ENCODE peak calls at places on chromosomes 7 and 10, in seven cellular contexts. I, M, Q, H, Y, G and D are unnamed samples. For H3K4me1, the result is how much of the 10 kb centered on the place peaks cover.

GRCh38 chr7:110557136-110557535 is 533.8 kb upstream of the LRRN3 start:
- DNase-seq in I (no peak), M (no peak), Q (no peak), H (no peak), Y (no peak), G (no peak), D (no peak)

GRCh38 chr7:45665172-45665571 is 91.0 kb downstream of the ADCY1 start:
- DNase-seq in I (no peak), M (peak), Q (no peak), H (no peak), Y (peak), G (no peak), D (no peak)

GRCh38 chr10:118753331-118753730 is 1.4 kb downstream of the CACUL1 start:
- DNase-seq in I (peak), M (no peak), Q (no peak), H (no peak), Y (no peak), G (no peak), D (peak)

GRCh38 chr10:21954690-21955089 is 48.8 kb downstream of the DNAJC1 start:
- DNase-seq in I (no peak), M (no peak), Q (no peak), H (no peak), Y (no peak), G (no peak), D (no peak)

GRCh38 chr7:100679129-100679926 is 5.8 kb downstream of the GNB2 start:
- DNase-seq in I (no peak), M (no peak), Q (no peak), H (no peak), Y (no peak), G (no peak), D (no peak)

GRCh38 chr7:107501593-107501992 is 31.7 kb downstream of the GPR22 start:
- DNase-seq in I (peak), M (no peak), Q (no peak), H (no peak), Y (peak), G (peak), D (peak)

GRCh38 chr10:103727546-103727963 is 127.8 kb downstream of the SH3PXD2A start:
- DNase-seq in I (no peak), M (no peak), Q (no peak), H (no peak), Y (no peak), G (no peak), D (no peak)

GRCh38 chr7:103934508-103934907 is 55.0 kb downstream of the RELN start:
- DNase-seq in I (no peak), M (no peak), Q (no peak), H (no peak), Y (no peak), G (no peak), D (no peak)

GRCh38 chr7:55172161-55172560 is 153.3 kb downstream of the EGFR start:
- DNase-seq in I (peak), M (no peak), Q (no peak), H (no peak), Y (no peak), G (no peak), D (no peak)

GRCh38 chr7:50068026-50068425 is 25.0 kb downstream of the ZPBP start:
- DNase-seq in I (no peak), M (no peak), Q (no peak), H (no peak), Y (peak), G (peak), D (no peak)

GRCh38 chr7:131249003-131249402 is 78.7 kb upstream of the MKLN1 start:
- DNase-seq in I (peak), M (no peak), Q (no peak), H (no peak), Y (peak), G (peak), D (peak)

GRCh38 chr7:131942287-131943150 is 386.1 kb upstream of the PODXL start:
- DNase-seq in I (no peak), M (no peak), Q (no peak), H (no peak), Y (no peak), G (no peak), D (no peak)

GRCh38 chr7:95297041-95297440 is 27.3 kb downstream of the PON1 start:
- DNase-seq in I (no peak), M (no peak), Q (no peak), H (no peak), Y (no peak), G (no peak), D (no peak)

GRCh38 chr7:158973440-158973839 is 117.1 kb downstream of the DYNC2I1 start:
- DNase-seq in I (no peak), M (peak), Q (no peak), H (peak), Y (peak), G (peak), D (peak)

DNA sequence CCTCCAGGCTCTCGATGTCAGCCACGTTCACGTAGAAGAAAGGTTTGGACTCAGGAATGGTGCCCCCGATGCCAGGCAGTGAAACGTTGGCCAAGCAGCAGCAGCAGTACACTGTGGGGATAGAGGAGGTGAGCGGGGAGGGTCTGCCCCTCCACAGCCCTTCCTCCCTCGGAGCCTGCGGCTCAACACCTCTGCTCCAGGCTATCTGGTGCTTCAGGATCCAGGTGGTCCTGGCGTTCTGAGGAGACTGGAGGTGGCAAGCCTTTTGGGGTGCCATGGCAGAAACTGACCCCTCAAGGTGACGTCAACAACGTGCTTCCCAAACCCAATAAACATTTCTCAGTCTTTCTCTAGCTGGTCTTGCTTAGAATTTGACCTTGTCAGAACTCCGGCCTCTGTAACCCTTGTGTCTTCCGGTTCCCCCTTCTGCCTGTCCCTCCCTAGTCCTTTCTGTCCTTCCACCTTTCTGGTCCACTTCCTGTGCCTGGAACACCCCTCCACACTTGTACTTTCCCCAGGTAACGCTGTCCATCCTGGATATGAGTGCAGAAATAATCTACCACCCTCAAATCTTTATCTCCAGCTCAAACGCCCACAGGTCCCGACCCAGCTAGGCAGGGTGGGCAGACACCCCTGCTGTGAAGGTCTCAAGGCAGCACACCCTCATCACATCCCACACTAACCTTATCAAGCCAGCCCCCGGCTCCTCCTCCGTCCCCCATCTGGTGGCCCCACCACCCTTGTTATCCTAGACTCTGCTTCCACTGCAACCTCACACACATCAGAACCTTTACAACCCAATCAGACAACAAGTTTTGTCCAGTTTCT is 36.5 kb downstream of the DENND11 start:
- DNase-seq in I (no peak), M (no peak), Q (no peak), H (no peak), Y (no peak), G (no peak), D (no peak)
- H3K27ac ChIP-seq in I (no peak), M (no peak), Q (no peak), H (no peak), Y (no peak), G (no peak), D (no peak)

GRCh38 chr10:3033925-3034324 is 33.4 kb upstream of the PFKP start:
- DNase-seq in I (no peak), M (no peak), Q (no peak), H (no peak), Y (no peak), G (no peak), D (no peak)
- H4K8ac ChIP-seq in I (no peak), M (no peak), Q (no peak), H (no peak), Y (no peak), G (no peak), D (no peak)

GRCh38 chr7:129757991-129758390 is 146.5 kb downstream of the NRF1 start:
- DNase-seq in I (no peak), M (no peak), Q (no peak), H (no peak), Y (no peak), G (no peak), D (no peak)
- H3K4me1 ChIP-seq in I (under half), M (under half), Q (under half), H (under half), Y (under half), G (under half), D (under half)

GRCh38 chr10:84226616-84227015 is 1.3 kb upstream of the LRIT2 start:
- DNase-seq in I (no peak), M (no peak), Q (no peak), H (no peak), Y (no peak), G (no peak), D (no peak)
- H3K27ac ChIP-seq in I (no peak), M (no peak), Q (no peak), H (no peak), Y (no peak), G (no peak), D (no peak)

GRCh38 chr7:28419717-28420116 is 7.4 kb downstream of the CREB5 start:
- DNase-seq in I (peak), M (no peak), Q (no peak), H (no peak), Y (no peak), G (peak), D (peak)

GRCh38 chr7:28423919-28424514 is 11.7 kb downstream of the CREB5 start:
- DNase-seq in I (no peak), M (no peak), Q (no peak), H (no peak), Y (no peak), G (no peak), D (no peak)

GRCh38 chr7:28417321-28417940 is 5.1 kb downstream of the CREB5 start:
- DNase-seq in I (no peak), M (no peak), Q (no peak), H (no peak), Y (no peak), G (no peak), D (no peak)

GRCh38 chr7:28418311-28418710 is 6.0 kb downstream of the CREB5 start:
- DNase-seq in I (peak), M (no peak), Q (no peak), H (no peak), Y (no peak), G (no peak), D (no peak)

DNA sequence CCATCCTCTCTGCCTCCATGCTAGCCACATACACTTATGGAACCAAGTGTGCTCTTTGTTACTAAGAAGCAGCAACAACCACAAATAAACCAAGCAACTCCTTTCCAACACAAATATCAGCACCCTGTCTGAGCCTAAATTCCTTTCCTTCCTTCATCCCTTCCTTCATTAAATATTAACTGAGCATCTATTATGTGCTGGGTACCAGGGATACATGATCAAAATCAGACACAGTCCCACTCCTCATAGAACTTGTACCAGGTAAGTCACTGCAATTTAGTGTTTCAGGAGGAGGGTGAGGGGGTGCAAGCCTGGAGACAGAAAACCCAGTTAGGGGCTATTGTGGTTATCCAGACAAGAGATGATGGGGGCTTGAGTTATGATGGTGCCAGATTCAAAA is 10.8 kb downstream of the CREB5 start:
- DNase-seq in I (no peak), M (no peak), Q (no peak), H (no peak), Y (no peak), G (no peak), D (no peak)
- H4K8ac ChIP-seq in I (no peak), M (no peak), Q (no peak), H (no peak), Y (no peak), G (no peak), D (no peak)

GRCh38 chr7:148863324-148863723 is 20.8 kb downstream of the EZH2 start:
- DNase-seq in I (no peak), M (no peak), Q (no peak), H (no peak), Y (no peak), G (no peak), D (no peak)
- H3K4me1 ChIP-seq in I (under half), M (under half), Q (under half), H (under half), Y (under half), G (under half), D (under half)

GRCh38 chr10:7797582-7797981 is 9.6 kb downstream of the ATP5F1C start:
- DNase-seq in I (peak), M (no peak), Q (no peak), H (no peak), Y (peak), G (peak), D (peak)
- H3K27ac ChIP-seq in I (peak), M (no peak), Q (no peak), H (no peak), Y (no peak), G (peak), D (peak)